ENCODE peak calls at places on chromosomes 11 and 22, in ten cellular contexts. A is CD8-positive, alpha-beta memory T cell; W is GM23338; D is lower lobe of right lung; H is Panc1; N is fibroblast of lung; K is psoas muscle; B is suprapubic skin; Q is effector memory CD4-positive, alpha-beta T cell; R is IMR-90. T is an unnamed sample. For H3K4me1 and H3K36me3, the result is how much of the 10 kb centered on the place peaks cover.

GRCh38 chr11:59815754-59816153 is 5.2 kb upstream of the MRPL16 start:
- DNase-seq in K (no peak), Q (no peak), W (peak), H (no peak), D (no peak), R (no peak), A (no peak), N (no peak), B (no peak), T (no peak)

GRCh38 chr11:72446929-72447753 is 12.8 kb upstream of the CLPB start:
- DNase-seq in K (no peak), A (no peak), W (peak), D (no peak), N (peak), Q (no peak), B (no peak), H (peak), R (peak), T (no peak)

GRCh38 chr11:62539238-62539925 is 7.2 kb downstream of the AHNAK start:
- DNase-seq in R (peak), N (peak), W (no peak), H (no peak), Q (peak), K (peak), D (no peak), A (peak), B (peak), T (no peak)

GRCh38 chr11:128342511-128343133 is 244.7 kb downstream of the ETS1 start:
- DNase-seq in H (peak), A (peak), N (peak), Q (peak), K (peak), W (no peak), D (peak), B (no peak), R (peak), T (no peak)

GRCh38 chr11:69867076-69868002 is 48.1 kb upstream of the FGF3 start:
- DNase-seq in H (no peak), R (peak), B (no peak), A (no peak), Q (no peak), N (peak), W (no peak), K (peak), D (no peak), T (no peak)

GRCh38 chr11:111167666-111168065 is 77.9 kb upstream of the POU2AF2 start:
- DNase-seq in Q (no peak), H (no peak), N (no peak), R (no peak), K (no peak), W (no peak), D (no peak), B (no peak), A (no peak), T (no peak)

GRCh38 chr11:48103621-48104561 is 112.7 kb upstream of the OR4B1 start:
- DNase-seq in A (no peak), N (peak), K (no peak), W (no peak), D (no peak), Q (no peak), R (peak), H (no peak), B (no peak), T (no peak)

GRCh38 chr11:44015624-44016007 is 32.2 kb upstream of the ACCSL start:
- DNase-seq in Q (no peak), W (no peak), K (no peak), A (no peak), N (no peak), H (no peak), B (no peak), D (no peak), R (no peak), T (no peak)

GRCh38 chr22:47783433-47784366 is 1021.2 kb downstream of the TBC1D22A start:
- DNase-seq in Q (no peak), W (no peak), D (no peak), K (no peak), A (no peak), H (no peak), N (no peak), B (no peak), R (no peak), T (no peak)

GRCh38 chr11:73818838-73819237 is 31.2 kb downstream of the MRPL48 start:
- DNase-seq in W (peak), N (peak), D (no peak), A (no peak), R (peak), B (no peak), Q (no peak), H (no peak), K (no peak), T (no peak)

GRCh38 chr11:126510621-126511370 is 155.3 kb downstream of the ST3GAL4 start:
- DNase-seq in N (no peak), R (peak), D (no peak), Q (no peak), W (no peak), A (peak), H (no peak), K (no peak), B (no peak), T (no peak)

GRCh38 chr11:28343304-28344233 is 235.4 kb downstream of the METTL15 start:
- DNase-seq in N (peak), W (peak), H (no peak), R (peak), A (no peak), Q (no peak), K (no peak), D (no peak), B (no peak), T (no peak)

GRCh38 chr11:103079833-103080232 is 12.1 kb downstream of the DCUN1D5 start:
- DNase-seq in A (no peak), N (no peak), H (no peak), R (peak), Q (no peak), D (no peak), W (no peak), B (no peak), K (no peak), T (no peak)

GRCh38 chr11:125163431-125164011 is 1.0 kb upstream of the PKNOX2 start:
- DNase-seq in K (no peak), W (peak), A (no peak), B (no peak), H (no peak), D (no peak), Q (no peak), N (no peak), R (no peak), T (no peak)

GRCh38 chr11:9120659-9121350 is 29.4 kb upstream of the SCUBE2 start:
- DNase-seq in Q (no peak), B (no peak), K (no peak), A (no peak), N (no peak), D (no peak), H (no peak), R (no peak), W (peak), T (peak)

GRCh38 chr11:69613594-69613993 is 27.4 kb upstream of the CCND1 start:
- DNase-seq in R (no peak), A (no peak), B (no peak), D (no peak), K (no peak), N (no peak), Q (no peak), H (no peak), W (no peak), T (no peak)

GRCh38 chr22:37507731-37508130 is 11.5 kb downstream of the CARD10 start:
- DNase-seq in W (no peak), A (no peak), H (no peak), B (no peak), Q (no peak), D (no peak), K (no peak), N (no peak), R (no peak), T (no peak)

GRCh38 chr22:37505989-37506388 is 13.2 kb downstream of the CARD10 start:
- DNase-seq in D (no peak), N (no peak), R (no peak), Q (no peak), H (no peak), W (no peak), B (no peak), A (no peak), K (no peak), T (no peak)

GRCh38 chr22:37510046-37510445 is 9.2 kb downstream of the CARD10 start:
- DNase-seq in A (no peak), N (no peak), Q (no peak), B (no peak), D (no peak), K (no peak), R (no peak), W (no peak), H (no peak), T (no peak)

GRCh38 chr22:37509026-37509886 is 10.0 kb downstream of the CARD10 start:
- DNase-seq in D (no peak), N (no peak), B (no peak), Q (no peak), K (no peak), R (no peak), A (no peak), W (no peak), H (no peak), T (no peak)

DNA sequence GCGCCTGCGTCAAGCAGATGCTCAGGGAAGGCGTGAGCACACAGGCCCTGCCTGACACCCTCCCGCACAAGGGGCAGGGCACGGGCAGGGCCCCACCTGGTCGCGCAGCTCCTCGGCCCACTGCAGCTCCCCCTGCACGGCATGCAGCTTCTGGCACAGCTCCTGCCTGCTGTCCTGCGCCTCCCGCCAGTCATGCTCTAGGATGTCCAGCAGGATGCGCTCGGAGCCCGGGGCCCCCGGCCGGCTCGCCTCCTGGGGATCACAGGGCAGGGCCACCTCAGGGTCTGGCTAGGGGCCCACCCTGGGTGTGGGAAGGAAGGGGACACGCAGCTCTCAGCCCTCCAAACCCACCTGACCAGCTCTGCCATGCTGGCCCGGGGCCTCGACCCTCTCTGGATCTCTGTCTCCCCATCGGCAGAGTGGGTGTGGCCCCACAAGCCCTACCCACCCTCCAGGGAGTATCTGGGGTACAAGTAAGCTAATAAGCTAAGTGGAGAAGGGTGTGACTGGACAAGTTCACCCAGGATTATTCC is 10.7 kb downstream of the CARD10 start:
- DNase-seq in N (no peak), K (no peak), Q (no peak), R (no peak), A (no peak), B (no peak), H (no peak), W (no peak), D (no peak), T (no peak)
- H3K4me1 ChIP-seq in N (under half), K (under half), Q (under half), R (under half), A (under half), B (half or more), H (under half), W (under half), D (under half), T (under half)

DNA sequence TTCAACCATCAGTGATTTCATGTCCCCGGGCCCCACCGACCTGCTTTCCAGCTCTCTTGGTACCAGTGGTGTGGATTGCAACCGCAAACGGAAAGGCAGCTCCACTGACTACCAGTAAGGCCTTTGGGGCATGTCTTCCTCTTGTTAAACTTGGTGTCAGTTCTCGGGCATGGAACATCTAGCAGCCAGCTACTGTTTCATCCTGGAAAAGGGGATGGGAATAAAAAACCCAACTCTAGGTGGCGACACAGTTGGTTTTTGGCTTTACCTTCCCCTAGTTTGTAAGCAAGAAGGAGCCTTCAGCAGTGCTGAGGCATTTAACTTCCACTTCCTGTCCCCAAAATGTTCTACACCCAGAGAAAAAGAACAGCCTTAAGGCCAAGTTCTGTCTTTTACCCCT is 76.7 kb downstream of the BMAL1 start:
- DNase-seq in Q (no peak), H (no peak), W (peak), R (peak), D (no peak), B (no peak), K (no peak), N (no peak), A (no peak), T (peak)
- H3K36me3 ChIP-seq in Q (half or more), H (under half), W (under half), R (under half), D (half or more), B (half or more), K (half or more), N (under half), A (half or more), T (under half)

DNA sequence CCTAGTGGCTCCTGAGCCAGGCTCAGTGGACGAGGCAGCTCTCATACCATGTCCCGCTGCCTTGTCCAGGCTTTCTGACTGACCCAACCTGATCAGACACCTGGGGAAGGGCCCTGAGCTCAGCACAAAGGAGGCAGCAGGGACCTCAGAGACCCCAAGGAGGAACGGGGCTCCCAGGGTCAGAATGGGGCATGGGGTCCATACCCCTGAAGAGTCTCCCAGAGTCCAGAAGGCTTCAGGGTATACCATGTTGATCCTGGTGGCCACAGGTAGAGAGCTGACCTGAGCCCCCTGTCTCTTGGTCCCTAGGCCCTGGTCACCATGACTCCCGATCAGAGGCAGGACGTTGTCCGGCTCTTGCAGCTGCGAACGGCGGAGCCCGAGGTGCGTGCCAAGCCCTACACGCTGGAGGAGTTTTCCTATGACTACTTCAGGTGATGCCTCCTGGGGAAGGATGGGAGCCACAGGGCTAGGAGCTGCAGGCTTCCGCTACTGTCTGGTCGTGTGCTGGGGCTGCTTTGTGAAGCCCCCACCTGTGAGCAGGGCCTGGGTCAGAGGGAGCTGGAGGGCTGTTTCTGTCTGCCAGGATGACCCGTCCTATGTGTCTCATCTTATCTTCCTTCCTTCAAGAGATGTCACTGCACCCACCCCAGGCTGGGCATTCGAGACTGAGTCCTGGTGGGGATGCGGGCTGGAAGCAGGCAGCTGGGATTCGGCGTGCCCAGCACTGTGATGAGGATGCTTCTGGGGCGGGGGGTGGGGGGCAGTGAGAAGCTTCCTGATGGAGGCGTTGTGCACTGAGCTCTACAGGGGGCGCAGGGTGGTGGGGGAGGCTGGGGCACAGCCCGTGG is 74.2 kb downstream of the MYO7A start:
- DNase-seq in W (no peak), Q (no peak), B (peak), N (no peak), K (peak), R (no peak), A (peak), D (peak), H (no peak), T (no peak)
- H3K4me1 ChIP-seq in W (under half), Q (under half), B (under half), N (under half), K (under half), R (under half), A (under half), D (under half), H (under half), T (under half)

GRCh38 chr22:28395920-28396447 is 283.7 kb downstream of the TTC28 start:
- DNase-seq in Q (no peak), R (peak), A (no peak), W (no peak), D (no peak), N (peak), B (no peak), H (no peak), K (no peak), T (no peak)

GRCh38 chr22:28397324-28397723 is 282.3 kb downstream of the TTC28 start:
- DNase-seq in B (no peak), N (no peak), W (no peak), A (no peak), Q (no peak), K (no peak), R (no peak), H (no peak), D (no peak), T (no peak)

GRCh38 chr22:28398987-28399386 is 280.7 kb downstream of the TTC28 start:
- DNase-seq in B (no peak), R (peak), N (no peak), D (no peak), H (no peak), W (no peak), Q (no peak), A (no peak), K (no peak), T (no peak)

GRCh38 chr22:28395520-28395919 is 284.1 kb downstream of the TTC28 start:
- DNase-seq in H (no peak), N (no peak), A (no peak), K (no peak), D (no peak), Q (no peak), R (no peak), B (no peak), W (no peak), T (no peak)

GRCh38 chr22:28398355-28398754 is 281.3 kb downstream of the TTC28 start:
- DNase-seq in Q (no peak), K (no peak), D (no peak), B (no peak), H (no peak), R (no peak), N (no peak), A (no peak), W (no peak), T (no peak)
- H3K36me3 ChIP-seq in Q (under half), K (under half), D (under half), B (under half), H (under half), R (under half), N (under half), A (under half), W (under half), T (under half)

GRCh38 chr11:86696451-86696850 is 24.0 kb upstream of the ME3 start:
- DNase-seq in H (no peak), D (no peak), K (no peak), A (no peak), N (peak), Q (no peak), R (no peak), W (no peak), B (no peak), T (no peak)
- H3K4me1 ChIP-seq in H (under half), D (under half), K (under half), A (under half), N (under half), Q (under half), R (under half), W (under half), B (under half), T (under half)

DNA sequence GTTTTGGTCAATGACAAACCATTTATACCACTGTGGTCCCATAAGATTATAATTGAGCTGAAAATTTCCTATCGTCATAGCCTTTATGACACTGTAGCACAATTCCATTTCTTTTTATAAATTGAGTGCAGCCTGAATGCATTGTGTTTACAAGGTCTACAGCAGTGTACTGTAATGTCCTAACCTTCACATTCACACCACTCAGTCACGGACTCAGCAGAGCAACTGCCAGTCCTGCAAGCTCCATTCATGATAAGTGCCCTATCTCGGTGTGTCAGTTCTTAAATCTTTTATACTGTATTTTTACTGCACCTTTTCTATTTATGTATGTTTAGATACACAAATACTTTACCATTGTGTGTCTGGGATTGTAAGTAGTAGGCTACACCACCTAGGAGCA is 55.2 kb upstream of the SLC25A18 start:
- DNase-seq in B (no peak), H (no peak), Q (no peak), A (no peak), K (no peak), W (no peak), D (no peak), R (no peak), N (no peak), T (no peak)
- H3K36me3 ChIP-seq in B (under half), H (under half), Q (under half), A (under half), K (half or more), W (under half), D (under half), R (under half), N (under half), T (under half)

GRCh38 chr11:10317281-10317755 is 12.4 kb downstream of the ADM start:
- DNase-seq in A (no peak), H (no peak), N (no peak), Q (no peak), W (no peak), R (peak), B (no peak), K (no peak), D (no peak), T (no peak)

GRCh38 chr11:10317776-10318526 is 13.1 kb downstream of the ADM start:
- DNase-seq in R (no peak), H (no peak), N (no peak), Q (no peak), A (no peak), K (no peak), D (no peak), B (no peak), W (no peak), T (no peak)

GRCh38 chr11:10320164-10320563 is 15.3 kb downstream of the ADM start:
- DNase-seq in W (no peak), R (no peak), H (no peak), D (no peak), B (no peak), K (no peak), N (no peak), A (no peak), Q (no peak), T (no peak)

GRCh38 chr11:10318527-10318802 is 13.6 kb downstream of the ADM start:
- DNase-seq in Q (no peak), A (no peak), W (peak), R (no peak), D (no peak), K (peak), B (no peak), N (no peak), H (no peak), T (no peak)

GRCh38 chr11:10319691-10320090 is 14.8 kb downstream of the ADM start:
- DNase-seq in N (no peak), K (no peak), Q (no peak), B (no peak), W (no peak), R (no peak), A (no peak), D (no peak), H (no peak), T (no peak)
- H3K4me1 ChIP-seq in N (under half), K (under half), Q (under half), B (under half), W (under half), R (under half), A (under half), D (under half), H (half or more), T (under half)